ENCODE peak calls at places on chromosomes 16 and 17, in four cellular contexts. One of them, this sample, is unnamed.

GRCh38 chr17:50079334-50080095 is 15.6 kb upstream of the PDK2 start:
- DNase-seq in A673: peak; percentile 61
- DNase-seq in A549: peak; percentile 87
- DNase-seq in psoas muscle: peak; percentile 77
- DNase-seq in this sample: no peak

GRCh38 chr16:1466968-1467521 is 7.8 kb downstream of the CLCN7 start:
- DNase-seq in A673: no peak
- DNase-seq in A549: peak; percentile 21
- DNase-seq in psoas muscle: no peak
- DNase-seq in this sample: no peak

GRCh38 chr17:46163316-46163715 is 29.9 kb downstream of the KANSL1 start:
- DNase-seq in A673: no peak
- DNase-seq in A549: no peak
- DNase-seq in psoas muscle: no peak
- DNase-seq in this sample: no peak

GRCh38 chr16:17370233-17371013 is 100.3 kb downstream of the XYLT1 start:
- DNase-seq in A673: no peak
- DNase-seq in A549: no peak
- DNase-seq in psoas muscle: no peak
- DNase-seq in this sample: no peak

GRCh38 chr17:42362245-42362961 is 25.8 kb downstream of the STAT3 start:
- DNase-seq in A673: no peak
- DNase-seq in A549: no peak
- DNase-seq in psoas muscle: peak; percentile 74
- DNase-seq in this sample: no peak

GRCh38 chr17:61574542-61575351 is 16.3 kb downstream of the NACA2 start:
- DNase-seq in A673: peak; percentile 30
- DNase-seq in A549: peak; percentile 88
- DNase-seq in psoas muscle: no peak
- DNase-seq in this sample: no peak

GRCh38 chr16:75000481-75001081 is 1.8 kb downstream of the ZNRF1 start:
- DNase-seq in A673: no peak
- DNase-seq in A549: no peak
- DNase-seq in psoas muscle: no peak
- DNase-seq in this sample: peak; percentile 25

GRCh38 chr17:17737938-17738894 is 57.0 kb downstream of the RAI1 start:
- DNase-seq in A673: no peak
- DNase-seq in A549: peak; percentile 83
- DNase-seq in psoas muscle: no peak
- DNase-seq in this sample: no peak

GRCh38 chr16:78654929-78655328 is 555.5 kb downstream of the WWOX start:
- DNase-seq in A673: no peak
- DNase-seq in A549: no peak
- DNase-seq in psoas muscle: no peak
- DNase-seq in this sample: no peak

GRCh38 chr16:46962629-46963028 is 10.8 kb downstream of the DNAJA2 start:
- DNase-seq in A673: no peak
- DNase-seq in A549: no peak
- DNase-seq in psoas muscle: no peak
- DNase-seq in this sample: no peak

DNA sequence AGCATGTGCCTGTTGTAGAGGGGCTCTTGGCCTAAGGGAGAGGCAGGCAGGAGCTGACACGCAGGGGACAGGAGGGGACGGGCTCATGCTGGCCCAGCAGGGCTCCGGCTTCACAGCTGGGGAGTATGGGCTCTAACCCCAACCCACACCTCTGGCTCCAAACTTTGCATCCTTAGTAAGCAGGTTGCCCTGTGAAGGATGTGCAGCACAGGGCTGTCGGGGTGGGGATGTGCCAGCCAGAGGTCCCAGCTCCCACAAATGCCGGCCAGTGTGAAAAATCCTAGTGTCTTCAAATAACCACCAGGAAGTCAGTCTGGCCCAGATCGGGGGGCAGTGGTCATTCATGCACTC is 14.0 kb upstream of the FAM83G start:
- DNase-seq in A673: no peak
- DNase-seq in A549: no peak
- DNase-seq in psoas muscle: peak; percentile 35
- DNase-seq in this sample: no peak
- H3K4me1 ChIP-seq in A673: no peaks in the 10 kb centered on the region
- H3K4me1 ChIP-seq in A549: peaks cover 6% of the 10 kb centered on the region
- H3K4me1 ChIP-seq in psoas muscle: no peaks in the 10 kb centered on the region
- H3K4me1 ChIP-seq in this sample: no peaks in the 10 kb centered on the region

GRCh38 chr17:38869647-38870258 is at the start of gene LASP1:
- DNase-seq in A673: peak; percentile 90
- DNase-seq in A549: peak; percentile 90
- DNase-seq in psoas muscle: peak; percentile 93
- DNase-seq in this sample: peak; percentile 89

GRCh38 chr17:38867179-38867994 is 2.5 kb upstream of the LASP1 start:
- DNase-seq in A673: peak; percentile 77
- DNase-seq in A549: peak; percentile 87
- DNase-seq in psoas muscle: no peak
- DNase-seq in this sample: peak; percentile 65

GRCh38 chr17:38868968-38869646 is 751 bp upstream of the LASP1 start:
- DNase-seq in A673: peak; percentile 86
- DNase-seq in A549: peak; percentile 92
- DNase-seq in psoas muscle: peak; percentile 93
- DNase-seq in this sample: peak; percentile 96

GRCh38 chr17:38870259-38871165 is 654 bp downstream of the LASP1 start:
- DNase-seq in A673: peak; percentile 42
- DNase-seq in A549: peak; percentile 73
- DNase-seq in psoas muscle: peak; percentile 84
- DNase-seq in this sample: peak; percentile 91

GRCh38 chr17:38868095-38868967 is 1.5 kb upstream of the LASP1 start:
- DNase-seq in A673: peak; percentile 42
- DNase-seq in A549: peak; percentile 71
- DNase-seq in psoas muscle: peak; percentile 74
- DNase-seq in this sample: peak; percentile 88
- TF ChIP-seq CTCF in A673: no peak
- TF ChIP-seq CTCF in A549: no peak
- TF ChIP-seq CTCF in psoas muscle: no peak
- TF ChIP-seq CTCF in this sample: no peak

GRCh38 chr17:37714897-37715296 is 30.0 kb downstream of the HNF1B start:
- DNase-seq in A673: no peak
- DNase-seq in A549: peak; percentile 85
- DNase-seq in psoas muscle: no peak
- DNase-seq in this sample: no peak
- H3K4me1 ChIP-seq in A673: no peaks in the 10 kb centered on the region
- H3K4me1 ChIP-seq in A549: peaks cover 95% of the 10 kb centered on the region
- H3K4me1 ChIP-seq in psoas muscle: no peaks in the 10 kb centered on the region
- H3K4me1 ChIP-seq in this sample: peaks cover 5% of the 10 kb centered on the region

GRCh38 chr17:40109471-40109824 is 9.1 kb upstream of the NR1D1 start:
- DNase-seq in A673: no peak
- DNase-seq in A549: no peak
- DNase-seq in psoas muscle: no peak
- DNase-seq in this sample: peak; percentile 46
- TF ChIP-seq CTCF in A673: no peak
- TF ChIP-seq CTCF in A549: peak; percentile 16
- TF ChIP-seq CTCF in psoas muscle: no peak
- TF ChIP-seq CTCF in this sample: no peak